ENCODE peak calls at places on chromosomes 12 and 14, in six cellular contexts. Y, A, B, P, E and U are unnamed samples.

GRCh38 chr14:96267336-96267735 is 11.3 kb downstream of the BDKRB1 start:
- DNase-seq in P (peak), A (no peak), Y (peak), B (peak), E (no peak), U (peak)

GRCh38 chr12:97177482-97177881 is 270.4 kb downstream of the NEDD1 start:
- DNase-seq in A (no peak), Y (peak), P (peak), E (no peak), B (no peak), U (no peak)

GRCh38 chr12:101823039-101823438 is 7.7 kb downstream of the GNPTAB start:
- DNase-seq in P (no peak), B (no peak), Y (no peak), A (no peak), E (no peak), U (no peak)

GRCh38 chr14:99143126-99143525 is 128.9 kb downstream of the BCL11B start:
- DNase-seq in A (no peak), E (no peak), B (no peak), Y (no peak), P (no peak), U (no peak)

GRCh38 chr14:104843006-104843405 is 22.1 kb upstream of the CEP170B start:
- DNase-seq in P (no peak), A (no peak), E (no peak), Y (no peak), B (no peak), U (no peak)

GRCh38 chr14:68956728-68957127 is 22.4 kb downstream of the ACTN1 start:
- DNase-seq in A (no peak), B (no peak), P (no peak), E (no peak), Y (no peak), U (no peak)

GRCh38 chr12:132216354-132216987 is 72.2 kb downstream of the NOC4L start:
- DNase-seq in B (no peak), A (no peak), E (no peak), Y (no peak), P (no peak), U (no peak)

GRCh38 chr12:49730568-49731101 is 10.7 kb upstream of the TMBIM6 start:
- DNase-seq in P (no peak), A (no peak), E (no peak), B (no peak), Y (no peak), U (no peak)

GRCh38 chr12:82931349-82932116 is 244.8 kb downstream of the TMTC2 start:
- DNase-seq in P (no peak), Y (peak), A (no peak), B (no peak), E (no peak), U (no peak)

GRCh38 chr12:127941332-127941731 is 325.6 kb upstream of the TMEM132C start:
- DNase-seq in E (no peak), B (no peak), P (peak), Y (no peak), A (no peak), U (no peak)

GRCh38 chr14:34926552-34926951 is 51.4 kb upstream of the BAZ1A start:
- DNase-seq in Y (no peak), A (no peak), E (no peak), B (no peak), P (peak), U (peak)

GRCh38 chr12:130009961-130010360 is 106.1 kb upstream of the TMEM132D start:
- DNase-seq in Y (no peak), E (no peak), P (no peak), A (no peak), B (peak), U (no peak)

GRCh38 chr12:116138380-116138779 is 139.1 kb downstream of the MED13L start:
- DNase-seq in Y (no peak), P (peak), B (no peak), E (no peak), A (no peak), U (no peak)

GRCh38 chr14:32259368-32260013 is 56.4 kb upstream of the RNU6-8 start:
- DNase-seq in A (no peak), B (no peak), Y (peak), E (no peak), P (peak), U (peak)

GRCh38 chr12:87793134-87793533 is 236.1 kb downstream of the C12orf50 start:
- DNase-seq in B (no peak), A (no peak), P (peak), Y (no peak), E (no peak), U (no peak)

GRCh38 chr14:63297387-63297786 is 21.3 kb downstream of the GPHB5 start:
- DNase-seq in Y (no peak), E (no peak), A (no peak), P (no peak), B (no peak), U (no peak)

GRCh38 chr14:89027097-89027740 is 202.8 kb downstream of the TTC8 start:
- DNase-seq in B (peak), A (peak), Y (peak), E (peak), P (peak), U (peak)

GRCh38 chr12:3010214-3010930 is 51.2 kb downstream of the TEAD4 start:
- DNase-seq in E (no peak), P (no peak), Y (no peak), A (no peak), B (no peak), U (no peak)

GRCh38 chr12:67111182-67111581 is 158.0 kb upstream of the CAND1 start:
- DNase-seq in P (no peak), Y (no peak), A (no peak), B (no peak), E (no peak), U (no peak)

GRCh38 chr14:55249423-55249822 is 21.8 kb upstream of the FBXO34 start:
- DNase-seq in Y (no peak), E (no peak), B (no peak), P (peak), A (no peak), U (no peak)

GRCh38 chr14:21428930-21429329 is 27.0 kb downstream of the CHD8 start:
- DNase-seq in B (peak), Y (no peak), A (no peak), E (no peak), P (no peak), U (no peak)

GRCh38 chr14:91154851-91155625 is 41.2 kb downstream of the DGLUCY start:
- DNase-seq in P (peak), A (no peak), E (no peak), Y (peak), B (no peak), U (peak)

GRCh38 chr12:1838994-1839365 is 18.6 kb downstream of the LRTM2 start:
- DNase-seq in Y (no peak), B (no peak), E (no peak), A (no peak), P (no peak), U (no peak)

GRCh38 chr12:108696111-108696995 is 35.0 kb downstream of the CORO1C start:
- DNase-seq in Y (peak), P (peak), A (no peak), E (no peak), B (no peak), U (peak)

GRCh38 chr14:63404906-63405305 is 86.2 kb upstream of the GPHB5 start:
- DNase-seq in Y (no peak), A (no peak), P (no peak), B (no peak), E (no peak), U (no peak)

GRCh38 chr14:104555621-104556255 is 23.8 kb upstream of the C14orf180 start:
- DNase-seq in Y (no peak), P (no peak), E (no peak), A (no peak), B (peak), U (no peak)

GRCh38 chr12:31250179-31250578 is 75.8 kb downstream of the SINHCAF start:
- DNase-seq in B (peak), P (no peak), E (no peak), Y (no peak), A (peak), U (no peak)

GRCh38 chr12:31246470-31246850 is 79.5 kb downstream of the SINHCAF start:
- DNase-seq in B (no peak), A (no peak), Y (peak), E (no peak), P (peak), U (peak)

GRCh38 chr12:31248815-31249214 is 77.1 kb downstream of the SINHCAF start:
- DNase-seq in B (no peak), A (no peak), Y (no peak), P (no peak), E (no peak), U (no peak)

DNA sequence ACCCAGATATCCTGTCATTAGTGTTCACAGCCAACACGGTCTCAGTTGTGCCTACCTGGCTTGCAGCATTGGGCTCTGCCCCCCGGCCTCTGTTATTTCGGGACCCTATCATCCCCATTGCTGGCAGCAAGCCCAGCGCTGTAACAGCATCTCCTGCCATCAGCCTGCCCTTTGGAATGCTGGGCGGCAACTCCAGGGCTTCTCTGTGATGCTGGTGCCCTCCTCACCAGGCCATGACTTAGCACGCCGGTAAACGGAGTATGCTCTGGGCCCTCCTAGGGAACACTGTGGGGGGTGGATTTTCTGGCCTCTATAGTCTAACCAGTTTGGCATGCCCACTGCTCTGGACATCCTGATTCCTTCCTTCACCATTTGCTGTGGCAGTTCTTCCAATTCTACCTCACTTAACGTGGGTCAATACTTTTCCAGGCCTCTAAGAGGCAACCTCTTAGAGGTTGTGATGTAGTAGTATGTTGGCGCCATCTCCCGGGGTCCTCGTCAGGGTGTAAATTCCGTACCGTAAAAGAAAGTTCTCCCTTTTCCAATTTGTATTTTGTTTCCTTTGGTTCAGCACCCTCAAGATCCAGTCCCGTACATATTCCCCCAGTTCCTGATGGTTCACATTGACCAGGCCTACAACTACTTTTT is 80.0 kb downstream of the SINHCAF start:
- DNase-seq in E (no peak), Y (no peak), B (peak), A (peak), P (no peak), U (peak)
- TF ChIP-seq CTCF in E (no peak), Y (peak), B (no peak), A (peak), P (no peak), U (peak)

GRCh38 chr12:124928912-124929530 is 14.6 kb upstream of the UBC start:
- DNase-seq in E (no peak), P (no peak), A (no peak), B (no peak), Y (no peak), U (peak)

GRCh38 chr12:124930576-124930975 is 16.1 kb upstream of the UBC start:
- DNase-seq in E (no peak), P (no peak), Y (no peak), B (no peak), A (no peak), U (no peak)

GRCh38 chr12:124929649-124930419 is 15.4 kb upstream of the UBC start:
- DNase-seq in B (no peak), A (no peak), Y (no peak), E (no peak), P (no peak), U (no peak)

GRCh38 chr12:124927325-124928094 is 13.1 kb upstream of the UBC start:
- DNase-seq in E (peak), A (peak), Y (peak), B (peak), P (peak), U (peak)

GRCh38 chr12:124928095-124928911 is 13.9 kb upstream of the UBC start:
- DNase-seq in Y (peak), P (peak), B (peak), A (no peak), E (no peak), U (peak)
- H3K27ac ChIP-seq in Y (peak), P (peak), B (peak), A (peak), E (peak), U (peak)

DNA sequence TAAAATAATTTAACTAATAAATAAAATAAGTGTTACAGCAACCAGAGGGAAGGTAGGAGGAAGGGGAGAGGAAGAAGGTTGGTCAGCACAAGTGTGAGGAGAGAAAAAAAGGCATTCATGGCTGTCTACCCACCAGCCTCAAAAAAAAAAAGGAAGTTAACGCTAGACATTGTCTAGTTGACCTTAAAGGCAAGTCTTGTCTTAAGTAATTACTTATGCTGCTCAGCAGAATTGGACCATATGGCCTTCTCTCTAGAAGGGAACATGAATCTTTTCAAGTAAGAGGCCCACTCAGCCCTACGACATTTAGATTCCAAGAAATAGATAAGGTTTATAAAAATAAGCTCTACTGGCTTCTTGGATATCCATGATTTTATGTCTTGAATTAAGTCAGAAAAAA is 172.7 kb downstream of the ETNK1 start:
- DNase-seq in P (no peak), E (no peak), B (no peak), Y (no peak), A (no peak), U (no peak)
- TF ChIP-seq CTCF in P (no peak), E (no peak), B (no peak), Y (no peak), A (no peak), U (no peak)

GRCh38 chr14:22569749-22570131 is 19.3 kb downstream of the DAD1 start:
- DNase-seq in E (no peak), P (no peak), A (no peak), Y (no peak), B (no peak), U (no peak)
- H3K27ac ChIP-seq in E (peak), P (no peak), A (peak), Y (no peak), B (peak), U (no peak)

GRCh38 chr14:102668291-102668873 is 75.9 kb downstream of the RCOR1 start:
- DNase-seq in Y (no peak), E (no peak), P (no peak), B (no peak), A (no peak), U (no peak)

GRCh38 chr14:102671410-102671809 is 79.0 kb downstream of the RCOR1 start:
- DNase-seq in P (no peak), Y (no peak), B (no peak), E (no peak), A (no peak), U (no peak)

GRCh38 chr14:102666635-102667034 is 74.2 kb downstream of the RCOR1 start:
- DNase-seq in P (peak), A (no peak), B (no peak), E (no peak), Y (no peak), U (no peak)

GRCh38 chr14:102675396-102675795 is 82.9 kb downstream of the RCOR1 start:
- DNase-seq in E (no peak), Y (peak), A (no peak), P (peak), B (no peak), U (peak)

DNA sequence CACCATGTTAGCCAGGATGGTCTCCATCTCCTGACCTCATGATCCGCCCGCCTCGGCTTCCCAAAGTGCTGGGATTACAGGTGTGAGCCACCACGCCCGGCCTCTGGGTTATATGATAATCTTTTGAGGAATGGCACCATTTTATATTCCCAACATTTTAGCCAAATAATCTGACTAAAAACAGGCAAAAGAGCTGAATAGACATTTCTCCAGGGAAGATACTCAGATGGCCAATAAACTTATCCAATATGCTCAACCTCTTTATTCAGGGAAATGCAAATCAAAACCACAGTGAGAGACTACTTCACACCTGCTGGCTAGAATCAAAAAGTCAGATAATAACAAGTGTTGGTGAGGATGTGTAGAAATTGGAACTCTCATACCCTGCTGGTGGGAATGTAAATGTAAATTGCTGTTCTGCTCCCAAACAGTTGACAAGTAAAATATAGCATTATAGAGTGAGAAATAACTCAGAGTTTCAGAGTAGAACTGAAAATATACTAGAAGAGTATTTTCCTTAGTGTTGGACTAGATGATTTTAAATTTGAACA is 80.0 kb downstream of the RCOR1 start:
- DNase-seq in Y (no peak), A (no peak), P (no peak), B (no peak), E (no peak), U (no peak)
- TF ChIP-seq CTCF in Y (no peak), A (no peak), P (no peak), B (no peak), E (no peak), U (no peak)

GRCh38 chr12:21942377-21942703 is 1.1 kb upstream of the ABCC9 start:
- DNase-seq in Y (no peak), E (no peak), A (no peak), B (no peak), P (no peak), U (no peak)

GRCh38 chr12:21939435-21939834 is 1.8 kb downstream of the ABCC9 start:
- DNase-seq in A (no peak), Y (no peak), B (no peak), P (no peak), E (no peak), U (no peak)

GRCh38 chr12:21940549-21940948 is 677 bp downstream of the ABCC9 start:
- DNase-seq in B (no peak), A (no peak), P (no peak), E (no peak), Y (no peak), U (no peak)

GRCh38 chr12:21940972-21941521 is at the start of gene ABCC9:
- DNase-seq in B (peak), E (no peak), A (no peak), Y (no peak), P (peak), U (no peak)

DNA sequence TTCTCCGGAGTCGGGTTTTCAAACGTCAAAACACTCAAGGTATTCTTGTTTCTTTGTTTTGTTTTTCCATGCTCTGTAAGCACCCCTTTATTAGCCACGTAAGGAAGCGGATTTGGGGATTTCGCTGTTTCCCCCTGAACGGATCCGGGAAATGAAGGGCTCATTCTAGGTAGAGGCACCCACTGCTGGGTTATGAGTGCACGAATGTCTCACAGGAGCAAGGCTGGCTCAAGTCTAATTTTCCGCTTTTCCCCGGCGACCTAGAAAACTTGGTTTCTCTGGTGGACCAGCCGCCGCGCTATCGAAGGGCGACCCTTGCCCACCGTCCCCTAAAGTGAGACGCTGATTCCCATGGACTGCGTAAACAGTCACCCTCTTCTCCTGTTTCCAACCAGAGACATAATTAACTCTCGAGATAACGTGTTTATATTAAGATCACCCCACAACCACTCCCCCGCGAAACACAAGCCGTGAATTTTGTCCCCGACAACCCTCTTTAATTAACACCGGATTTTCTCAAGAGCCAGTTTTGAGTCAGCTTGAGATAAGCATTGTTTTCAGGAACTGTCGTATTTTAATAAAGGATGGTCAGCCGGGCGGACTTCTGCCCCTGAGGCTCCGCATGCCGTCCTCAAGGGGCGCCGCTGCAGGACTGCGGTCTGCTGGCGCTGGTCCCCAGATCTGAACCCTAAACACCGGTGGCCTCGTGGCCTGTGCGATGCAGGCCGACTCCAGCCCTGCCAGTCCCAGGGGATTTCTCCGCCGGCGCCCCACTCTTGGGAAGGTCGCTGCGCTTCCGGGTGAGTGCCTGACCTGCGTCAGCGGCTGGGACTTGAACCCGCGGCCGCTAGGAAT is 523 bp upstream of the ABCC9 start:
- DNase-seq in P (peak), B (peak), Y (no peak), E (no peak), A (no peak), U (no peak)
- H3K27ac ChIP-seq in P (peak), B (peak), Y (no peak), E (no peak), A (no peak), U (no peak)